ENCODE peak calls at places on chromosome 16, in nine cellular contexts. Q, L, W, E, O, H, P, I and Y are unnamed samples.

GRCh38 chr16:59950431-59950830 is 1216.3 kb upstream of the GOT2 start:
- DNase-seq in Q (no peak), L (no peak), W (no peak), E (no peak), O (no peak), H (no peak), P (peak; percentile 21), I (no peak), Y (no peak)

GRCh38 chr16:88830250-88830649 is 18.5 kb upstream of the APRT start:
- DNase-seq in Q (no peak), L (no peak), W (no peak), E (no peak), O (no peak), H (no peak), P (no peak), I (no peak), Y (no peak)

GRCh38 chr16:79269211-79269863 is 331.2 kb downstream of the MAF start:
- DNase-seq in Q (no peak), L (no peak), W (peak; percentile 47), E (peak; percentile 25), O (no peak), H (no peak), P (no peak), I (no peak), Y (no peak)

GRCh38 chr16:2838928-2839327 is 8.8 kb downstream of the ZG16B start:
- DNase-seq in Q (peak; percentile 91), L (peak; percentile 82), W (peak; percentile 50), E (peak; percentile 49), O (peak; percentile 91), H (peak; percentile 63), P (peak; percentile 79), I (no peak), Y (peak; percentile 89)

GRCh38 chr16:20089246-20089965 is 15.7 kb upstream of the GPR139 start:
- DNase-seq in Q (no peak), L (no peak), W (no peak), E (no peak), O (no peak), H (no peak), P (no peak), I (no peak), Y (no peak)

GRCh38 chr16:66695935-66696668 is 441 bp downstream of the CMTM4 start:
- DNase-seq in Q (no peak), L (no peak), W (peak; percentile 8), E (peak; percentile 11), O (no peak), H (peak; percentile 39), P (no peak), I (no peak), Y (no peak)

GRCh38 chr16:51674615-51675014 is 523.5 kb upstream of the SALL1 start:
- DNase-seq in Q (no peak), L (no peak), W (no peak), E (no peak), O (no peak), H (no peak), P (no peak), I (no peak), Y (no peak)

GRCh38 chr16:3754772-3755171 is 37.4 kb upstream of the TRAP1 start:
- DNase-seq in Q (no peak), L (no peak), W (no peak), E (no peak), O (no peak), H (no peak), P (no peak), I (no peak), Y (no peak)

GRCh38 chr16:78490847-78491246 is 391.4 kb downstream of the WWOX start:
- DNase-seq in Q (no peak), L (no peak), W (no peak), E (no peak), O (no peak), H (peak; percentile 24), P (no peak), I (no peak), Y (no peak)

GRCh38 chr16:6377956-6378355 is 954.7 kb upstream of the RBFOX1 start:
- DNase-seq in Q (no peak), L (no peak), W (no peak), E (no peak), O (no peak), H (no peak), P (no peak), I (no peak), Y (no peak)

GRCh38 chr16:59170065-59170712 is 436.1 kb upstream of the GOT2 start:
- DNase-seq in Q (no peak), L (no peak), W (no peak), E (no peak), O (no peak), H (no peak), P (no peak), I (no peak), Y (no peak)

GRCh38 chr16:2497116-2497630 is 16.6 kb upstream of the ATP6V0C start:
- DNase-seq in Q (no peak), L (no peak), W (no peak), E (no peak), O (no peak), H (no peak), P (peak; percentile 64), I (no peak), Y (peak; percentile 81)

GRCh38 chr16:85443116-85443515 is 170.0 kb upstream of the GSE1 start:
- DNase-seq in Q (no peak), L (no peak), W (no peak), E (no peak), O (no peak), H (no peak), P (no peak), I (no peak), Y (no peak)